ENCODE peak calls at places on chromosome 7, in four cellular contexts. One of them, this sample, is unnamed.

GRCh38 chr7:103912906-103913610 is 76.4 kb downstream of the RELN start:
- DNase-seq in kidney epithelial cell: no peak
- DNase-seq in HCT116: no peak
- DNase-seq in lower leg skin: no peak
- DNase-seq in this sample: peak; percentile 91

GRCh38 chr7:66907731-66908130 is 13.3 kb upstream of the TMEM248 start:
- DNase-seq in kidney epithelial cell: no peak
- DNase-seq in HCT116: no peak
- DNase-seq in lower leg skin: no peak
- DNase-seq in this sample: no peak

GRCh38 chr7:127769696-127770400 is 117.9 kb downstream of the SND1 start:
- DNase-seq in kidney epithelial cell: no peak
- DNase-seq in HCT116: no peak
- DNase-seq in lower leg skin: no peak
- DNase-seq in this sample: no peak

GRCh38 chr7:157302314-157302711 is 34.5 kb upstream of the DNAJB6 start:
- DNase-seq in kidney epithelial cell: peak; percentile 65
- DNase-seq in HCT116: no peak
- DNase-seq in lower leg skin: peak; percentile 91
- DNase-seq in this sample: no peak

GRCh38 chr7:20798081-20798693 is 11.5 kb upstream of the SP8 start:
- DNase-seq in kidney epithelial cell: no peak
- DNase-seq in HCT116: peak; percentile 54
- DNase-seq in lower leg skin: no peak
- DNase-seq in this sample: no peak

GRCh38 chr7:141697211-141697871 is 4.6 kb downstream of the DENND11 start:
- DNase-seq in kidney epithelial cell: peak; percentile 83
- DNase-seq in HCT116: no peak
- DNase-seq in lower leg skin: no peak
- DNase-seq in this sample: peak; percentile 62

GRCh38 chr7:255038-255435 is 34.9 kb upstream of the FOXL3 start:
- DNase-seq in kidney epithelial cell: no peak
- DNase-seq in HCT116: no peak
- DNase-seq in lower leg skin: no peak
- DNase-seq in this sample: no peak

GRCh38 chr7:7693881-7694280 is 24.5 kb downstream of the RPA3 start:
- DNase-seq in kidney epithelial cell: peak; percentile 87
- DNase-seq in HCT116: peak; percentile 51
- DNase-seq in lower leg skin: no peak
- DNase-seq in this sample: peak; percentile 69

GRCh38 chr7:89238156-89238555 is 442.6 kb upstream of the TEX47 start:
- DNase-seq in kidney epithelial cell: no peak
- DNase-seq in HCT116: no peak
- DNase-seq in lower leg skin: no peak
- DNase-seq in this sample: no peak

GRCh38 chr7:68038621-68039314 is 1042.1 kb downstream of the TYW1 start:
- DNase-seq in kidney epithelial cell: peak; percentile 54
- DNase-seq in HCT116: no peak
- DNase-seq in lower leg skin: no peak
- DNase-seq in this sample: peak; percentile 3

GRCh38 chr7:130865408-130866236 is 131.6 kb upstream of the KLF14 start:
- DNase-seq in kidney epithelial cell: no peak
- DNase-seq in HCT116: no peak
- DNase-seq in lower leg skin: no peak
- DNase-seq in this sample: no peak

GRCh38 chr7:77989981-77990566 is 191.5 kb downstream of the PHTF2 start:
- DNase-seq in kidney epithelial cell: no peak
- DNase-seq in HCT116: no peak
- DNase-seq in lower leg skin: no peak
- DNase-seq in this sample: no peak

GRCh38 chr7:69732203-69732602 is 133.9 kb downstream of the AUTS2 start:
- DNase-seq in kidney epithelial cell: no peak
- DNase-seq in HCT116: no peak
- DNase-seq in lower leg skin: no peak
- DNase-seq in this sample: no peak

GRCh38 chr7:23277359-23277989 is 21.7 kb upstream of the MALSU1 start:
- DNase-seq in kidney epithelial cell: peak; percentile 28
- DNase-seq in HCT116: peak; percentile 62
- DNase-seq in lower leg skin: no peak
- DNase-seq in this sample: peak; percentile 36

GRCh38 chr7:73433924-73434700 is 534 bp downstream of the FZD9 start:
- DNase-seq in kidney epithelial cell: no peak
- DNase-seq in HCT116: no peak
- DNase-seq in lower leg skin: no peak
- DNase-seq in this sample: no peak

GRCh38 chr7:111324228-111324627 is 233.3 kb downstream of the LRRN3 start:
- DNase-seq in kidney epithelial cell: no peak
- DNase-seq in HCT116: no peak
- DNase-seq in lower leg skin: no peak
- DNase-seq in this sample: no peak

GRCh38 chr7:12607134-12607533 is 36.6 kb downstream of the SCIN start:
- DNase-seq in kidney epithelial cell: no peak
- DNase-seq in HCT116: no peak
- DNase-seq in lower leg skin: no peak
- DNase-seq in this sample: no peak

GRCh38 chr7:23863209-23863798 is 153.3 kb downstream of the STK31 start:
- DNase-seq in kidney epithelial cell: no peak
- DNase-seq in HCT116: peak; percentile 45
- DNase-seq in lower leg skin: no peak
- DNase-seq in this sample: no peak

GRCh38 chr7:106813705-106814305 is 51.3 kb upstream of the PIK3CG start:
- DNase-seq in kidney epithelial cell: no peak
- DNase-seq in HCT116: no peak
- DNase-seq in lower leg skin: no peak
- DNase-seq in this sample: no peak

GRCh38 chr7:24517166-24517565 is 56.1 kb upstream of the PALS2 start:
- DNase-seq in kidney epithelial cell: no peak
- DNase-seq in HCT116: no peak
- DNase-seq in lower leg skin: no peak
- DNase-seq in this sample: no peak

GRCh38 chr7:16891338-16891737 is 9.6 kb upstream of the AGR3 start:
- DNase-seq in kidney epithelial cell: no peak
- DNase-seq in HCT116: peak; percentile 7
- DNase-seq in lower leg skin: no peak
- DNase-seq in this sample: no peak

GRCh38 chr7:91356915-91357314 is 92.7 kb downstream of the FZD1 start:
- DNase-seq in kidney epithelial cell: no peak
- DNase-seq in HCT116: no peak
- DNase-seq in lower leg skin: no peak
- DNase-seq in this sample: no peak

GRCh38 chr7:106723398-106723797 is 62.4 kb upstream of the CCDC71L start:
- DNase-seq in kidney epithelial cell: no peak
- DNase-seq in HCT116: no peak
- DNase-seq in lower leg skin: no peak
- DNase-seq in this sample: no peak

GRCh38 chr7:34823650-34824258 is 165.7 kb downstream of the NPSR1 start:
- DNase-seq in kidney epithelial cell: no peak
- DNase-seq in HCT116: peak; percentile 41
- DNase-seq in lower leg skin: peak; percentile 83
- DNase-seq in this sample: no peak

GRCh38 chr7:112942981-112943380 is 143.6 kb downstream of the GPR85 start:
- DNase-seq in kidney epithelial cell: no peak
- DNase-seq in HCT116: no peak
- DNase-seq in lower leg skin: no peak
- DNase-seq in this sample: no peak

GRCh38 chr7:266851-267840 is 22.8 kb upstream of the FOXL3 start:
- DNase-seq in kidney epithelial cell: no peak
- DNase-seq in HCT116: no peak
- DNase-seq in lower leg skin: no peak
- DNase-seq in this sample: no peak

GRCh38 chr7:104096683-104097082 is 107.2 kb upstream of the RELN start:
- DNase-seq in kidney epithelial cell: no peak
- DNase-seq in HCT116: peak; percentile 21
- DNase-seq in lower leg skin: no peak
- DNase-seq in this sample: no peak

GRCh38 chr7:41731486-41732278 is 28.8 kb upstream of the INHBA start:
- DNase-seq in kidney epithelial cell: no peak
- DNase-seq in HCT116: no peak
- DNase-seq in lower leg skin: no peak
- DNase-seq in this sample: no peak

GRCh38 chr7:135262623-135263320 is 29.1 kb downstream of the STRA8 start:
- DNase-seq in kidney epithelial cell: no peak
- DNase-seq in HCT116: no peak
- DNase-seq in lower leg skin: no peak
- DNase-seq in this sample: no peak

GRCh38 chr7:159318682-159319351 is 174.2 kb upstream of the VIPR2 start:
- DNase-seq in kidney epithelial cell: no peak
- DNase-seq in HCT116: no peak
- DNase-seq in lower leg skin: no peak
- DNase-seq in this sample: no peak

GRCh38 chr7:12524794-12525386 is 45.6 kb upstream of the SCIN start:
- DNase-seq in kidney epithelial cell: no peak
- DNase-seq in HCT116: peak; percentile 60
- DNase-seq in lower leg skin: no peak
- DNase-seq in this sample: no peak

GRCh38 chr7:1236132-1236655 is 3.5 kb downstream of the UNCX start:
- DNase-seq in kidney epithelial cell: no peak
- DNase-seq in HCT116: no peak
- DNase-seq in lower leg skin: no peak
- DNase-seq in this sample: no peak

GRCh38 chr7:152859781-152860191 is 100.2 kb downstream of the ACTR3B start:
- DNase-seq in kidney epithelial cell: no peak
- DNase-seq in HCT116: peak; percentile 8
- DNase-seq in lower leg skin: peak; percentile 39
- DNase-seq in this sample: no peak

GRCh38 chr7:137287651-137288258 is 55.8 kb downstream of the PTN start:
- DNase-seq in kidney epithelial cell: no peak
- DNase-seq in HCT116: no peak
- DNase-seq in lower leg skin: no peak
- DNase-seq in this sample: no peak

GRCh38 chr7:22447759-22448158 is 52.2 kb downstream of the STEAP1B start:
- DNase-seq in kidney epithelial cell: no peak
- DNase-seq in HCT116: no peak
- DNase-seq in lower leg skin: no peak
- DNase-seq in this sample: no peak

GRCh38 chr7:158272091-158272490 is 315.5 kb downstream of the PTPRN2 start:
- DNase-seq in kidney epithelial cell: no peak
- DNase-seq in HCT116: no peak
- DNase-seq in lower leg skin: peak; percentile 34
- DNase-seq in this sample: no peak

GRCh38 chr7:24764972-24765744 is 7.9 kb upstream of the GSDME start:
- DNase-seq in kidney epithelial cell: no peak
- DNase-seq in HCT116: no peak
- DNase-seq in lower leg skin: no peak
- DNase-seq in this sample: no peak

GRCh38 chr7:23700058-23700457 is 10.0 kb upstream of the STK31 start:
- DNase-seq in kidney epithelial cell: no peak
- DNase-seq in HCT116: no peak
- DNase-seq in lower leg skin: no peak
- DNase-seq in this sample: no peak

GRCh38 chr7:28507538-28508282 is 95.4 kb downstream of the CREB5 start:
- DNase-seq in kidney epithelial cell: no peak
- DNase-seq in HCT116: no peak
- DNase-seq in lower leg skin: no peak
- DNase-seq in this sample: no peak

DNA sequence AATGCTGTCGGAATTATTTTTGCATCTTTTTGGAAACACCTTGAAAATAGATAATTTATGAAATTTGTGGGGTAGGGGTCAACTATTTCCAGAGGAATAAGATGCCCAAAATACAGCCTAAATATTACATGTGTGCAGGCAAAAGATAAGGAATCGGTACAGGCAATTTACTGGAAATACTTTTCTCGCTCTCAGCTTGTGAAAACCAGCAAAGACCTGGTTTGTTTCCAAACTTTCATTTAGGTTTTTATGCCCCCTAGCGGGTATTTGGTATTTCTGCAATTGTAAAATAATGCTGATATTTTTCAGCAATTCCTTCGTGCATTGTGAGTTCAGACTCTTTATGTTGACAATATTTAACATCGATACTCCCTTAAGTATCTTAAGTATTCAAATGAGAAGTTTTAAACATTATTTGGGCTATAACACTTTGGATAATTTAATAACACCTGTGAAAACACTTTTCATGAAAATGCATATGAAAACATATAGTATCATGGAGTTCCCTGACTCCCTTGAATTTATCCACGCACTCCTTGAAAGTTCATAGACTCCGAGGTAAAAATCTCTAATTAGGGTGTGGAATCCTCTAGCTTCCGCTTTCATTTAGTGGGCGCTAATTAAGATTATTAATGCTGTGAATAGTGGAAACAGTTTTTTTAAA is 132.4 kb downstream of the TSPAN12 start:
- DNase-seq in kidney epithelial cell: no peak
- DNase-seq in HCT116: peak; percentile 43
- DNase-seq in lower leg skin: no peak
- DNase-seq in this sample: no peak
- TF ChIP-seq CTCF in kidney epithelial cell: peak; percentile 62
- TF ChIP-seq CTCF in HCT116: peak; percentile 55
- TF ChIP-seq CTCF in lower leg skin: no peak
- TF ChIP-seq CTCF in this sample: peak; percentile 61

GRCh38 chr7:80660939-80661338 is 22.5 kb downstream of the CD36 start:
- DNase-seq in kidney epithelial cell: no peak
- DNase-seq in HCT116: no peak
- DNase-seq in lower leg skin: no peak
- DNase-seq in this sample: no peak

GRCh38 chr7:80656029-80656428 is 17.6 kb downstream of the CD36 start:
- DNase-seq in kidney epithelial cell: no peak
- DNase-seq in HCT116: no peak
- DNase-seq in lower leg skin: no peak
- DNase-seq in this sample: no peak

GRCh38 chr7:80662252-80662651 is 23.8 kb downstream of the CD36 start:
- DNase-seq in kidney epithelial cell: no peak
- DNase-seq in HCT116: no peak
- DNase-seq in lower leg skin: no peak
- DNase-seq in this sample: no peak

GRCh38 chr7:80661729-80662128 is 23.3 kb downstream of the CD36 start:
- DNase-seq in kidney epithelial cell: no peak
- DNase-seq in HCT116: no peak
- DNase-seq in lower leg skin: no peak
- DNase-seq in this sample: no peak

GRCh38 chr7:80659120-80660055 is 20.9 kb downstream of the CD36 start:
- DNase-seq in kidney epithelial cell: no peak
- DNase-seq in HCT116: peak; percentile 31
- DNase-seq in lower leg skin: no peak
- DNase-seq in this sample: no peak
- TF ChIP-seq CTCF in kidney epithelial cell: peak; percentile 48
- TF ChIP-seq CTCF in HCT116: peak; percentile 48
- TF ChIP-seq CTCF in lower leg skin: no peak
- TF ChIP-seq CTCF in this sample: peak; percentile 46

GRCh38 chr7:92417913-92418312 is 29.4 kb upstream of the GATAD1 start:
- DNase-seq in kidney epithelial cell: no peak
- DNase-seq in HCT116: no peak
- DNase-seq in lower leg skin: no peak
- DNase-seq in this sample: no peak
- TF ChIP-seq CTCF in kidney epithelial cell: no peak
- TF ChIP-seq CTCF in HCT116: peak; percentile 37
- TF ChIP-seq CTCF in lower leg skin: no peak
- TF ChIP-seq CTCF in this sample: no peak

GRCh38 chr7:139618482-139619366 is 95.2 kb downstream of the CLEC2L start:
- DNase-seq in kidney epithelial cell: no peak
- DNase-seq in HCT116: peak; percentile 19
- DNase-seq in lower leg skin: peak; percentile 79
- DNase-seq in this sample: no peak
- TF ChIP-seq CTCF in kidney epithelial cell: peak; percentile 42
- TF ChIP-seq CTCF in HCT116: peak; percentile 66
- TF ChIP-seq CTCF in lower leg skin: no peak
- TF ChIP-seq CTCF in this sample: peak; percentile 63

This sample was measured in retinal pigment epithelial cell.